ENCODE peak calls at places on chromosomes 7 and 10, in five cellular contexts. K, O, A, T and J are unnamed samples.

GRCh38 chr10:1643161-1643910 is 94.0 kb downstream of the ADARB2 start:
- DNase-seq in K (no peak), O (peak), A (no peak), T (no peak), J (no peak)

GRCh38 chr10:126080879-126081331 is 184.5 kb downstream of the FANK1 start:
- DNase-seq in K (no peak), O (no peak), A (peak), T (no peak), J (peak)

GRCh38 chr10:127801302-127801701 is 64.3 kb downstream of the FOXI2 start:
- DNase-seq in K (peak), O (no peak), A (no peak), T (no peak), J (no peak)

GRCh38 chr7:51165337-51165736 is 151.3 kb downstream of the COBL start:
- DNase-seq in K (no peak), O (no peak), A (no peak), T (no peak), J (no peak)

GRCh38 chr7:35799846-35800717 is 775 bp upstream of the SEPTIN7 start:
- DNase-seq in K (peak), O (peak), A (peak), T (peak), J (peak)

GRCh38 chr10:497898-498451 is 191.5 kb downstream of the DIP2C start:
- DNase-seq in K (no peak), O (no peak), A (no peak), T (peak), J (no peak)

GRCh38 chr10:69681436-69681835 is 51.4 kb downstream of the FAM241B start:
- DNase-seq in K (no peak), O (no peak), A (no peak), T (no peak), J (no peak)

GRCh38 chr10:110794808-110795207 is 76.9 kb upstream of the PDCD4 start:
- DNase-seq in K (peak), O (no peak), A (no peak), T (no peak), J (no peak)

GRCh38 chr7:77188736-77189429 is 10.7 kb downstream of the FGL2 start:
- DNase-seq in K (no peak), O (no peak), A (no peak), T (no peak), J (no peak)

GRCh38 chr7:107387573-107388219 is 82.2 kb upstream of the GPR22 start:
- DNase-seq in K (peak), O (no peak), A (peak), T (no peak), J (peak)

GRCh38 chr7:8154290-8154689 is 107.7 kb downstream of the ICA1 start:
- DNase-seq in K (no peak), O (no peak), A (no peak), T (no peak), J (no peak)

GRCh38 chr10:104326991-104327610 is 11.2 kb downstream of the ITPRIP start:
- DNase-seq in K (no peak), O (no peak), A (no peak), T (no peak), J (peak)

GRCh38 chr10:6840093-6840763 is 260.2 kb upstream of the PRKCQ start:
- DNase-seq in K (peak), O (no peak), A (no peak), T (no peak), J (peak)

GRCh38 chr10:15579605-15580004 is 140.1 kb downstream of the ITGA8 start:
- DNase-seq in K (no peak), O (no peak), A (no peak), T (no peak), J (peak)

GRCh38 chr10:78461333-78461732 is 427.7 kb downstream of the RPS24 start:
- DNase-seq in K (no peak), O (no peak), A (no peak), T (no peak), J (no peak)

GRCh38 chr10:93436577-93436976 is 45.6 kb downstream of the MYOF start:
- DNase-seq in K (peak), O (no peak), A (peak), T (peak), J (peak)

GRCh38 chr10:120979435-120980315 is 128.5 kb downstream of the WDR11 start:
- DNase-seq in K (no peak), O (no peak), A (peak), T (peak), J (no peak)

GRCh38 chr7:134890246-134891240 is 95.8 kb upstream of the AGBL3 start:
- DNase-seq in K (peak), O (no peak), A (peak), T (peak), J (peak)

GRCh38 chr10:42975558-42976352 is 101.1 kb upstream of the RET start:
- DNase-seq in K (no peak), O (no peak), A (no peak), T (no peak), J (no peak)